ENCODE peak calls at places on chromosomes 7 and 10, in seven cellular contexts. B is H7; D is stimulated activated CD8-positive, alpha-beta memory T cell treated with anti-CD3 and anti-CD28 coated beads, Interleukin-15, amount 100 ng/mL, for 24 hours; Q is AG09319; P is frontal cortex; O is brain pericyte; X is COR-L47. R is an unnamed sample.

GRCh38 chr7:90487808-90488207 is 18.4 kb downstream of the PTTG1IP2 start:
- DNase-seq in D (no peak), P (no peak), B (no peak), O (no peak), Q (no peak), X (no peak), R (no peak)

GRCh38 chr7:42678315-42678714 is 233.6 kb downstream of the C7orf25 start:
- DNase-seq in D (no peak), O (no peak), P (no peak), X (no peak), Q (no peak), B (no peak), R (no peak)

GRCh38 chr10:131742371-131743000 is 158.3 kb upstream of the PPP2R2D start:
- DNase-seq in O (no peak), X (no peak), P (no peak), Q (no peak), B (no peak), D (no peak), R (peak)

GRCh38 chr10:26909753-26910152 is 49.0 kb upstream of the ABI1 start:
- DNase-seq in D (no peak), X (no peak), B (no peak), Q (no peak), P (no peak), O (no peak), R (no peak)

GRCh38 chr7:24978837-24979469 is 1.0 kb downstream of the OSBPL3 start:
- DNase-seq in D (no peak), Q (no peak), X (no peak), B (peak), O (no peak), P (no peak), R (peak)

GRCh38 chr7:121329460-121330052 is 756 bp downstream of the WNT16 start:
- DNase-seq in B (peak), P (no peak), X (peak), D (no peak), O (no peak), Q (no peak), R (no peak)

GRCh38 chr10:87844837-87845623 is 18.3 kb downstream of the KLLN start:
- DNase-seq in P (no peak), D (no peak), B (no peak), Q (no peak), X (no peak), O (no peak), R (no peak)

GRCh38 chr7:116953727-116954442 is 584 bp downstream of the ST7 start:
- DNase-seq in D (peak), B (peak), O (peak), P (peak), Q (peak), X (peak), R (no peak)

GRCh38 chr7:69638674-69639073 is 40.4 kb downstream of the AUTS2 start:
- DNase-seq in Q (no peak), P (no peak), O (no peak), B (peak), X (no peak), D (no peak), R (no peak)

GRCh38 chr10:36183726-36184125 is 541.6 kb upstream of the FZD8 start:
- DNase-seq in Q (no peak), O (no peak), B (no peak), P (no peak), D (no peak), X (no peak), R (no peak)

GRCh38 chr10:111081595-111081994 is 4.8 kb downstream of the ADRA2A start:
- DNase-seq in O (no peak), D (no peak), B (peak), X (no peak), P (no peak), Q (no peak), R (no peak)

GRCh38 chr10:91493313-91493712 is 83.2 kb downstream of the HECTD2 start:
- DNase-seq in B (peak), O (no peak), D (no peak), X (no peak), Q (peak), P (peak), R (no peak)

GRCh38 chr10:78960316-78960800 is 108.4 kb upstream of the ZMIZ1 start:
- DNase-seq in D (no peak), O (no peak), B (no peak), Q (peak), P (peak), X (no peak), R (no peak)